ENCODE peak calls at places on chromosomes 2 and 18, in ten cellular contexts. Z, M, U, N, V, G, H, J, Q and E are unnamed samples.

GRCh38 chr2:9984217-9984739 is 32.8 kb downstream of the GRHL1 start:
- DNase-seq in V (no peak), G (no peak), Q (peak; percentile 78), N (no peak), Z (peak; percentile 2), H (peak; percentile 78), U (no peak), J (peak; percentile 47), M (no peak), E (no peak)

GRCh38 chr2:58195668-58196067 is 45.5 kb downstream of the FANCL start:
- DNase-seq in Z (no peak), N (no peak), H (no peak), M (no peak), V (no peak), Q (no peak), J (no peak), U (no peak), G (no peak), E (no peak)

GRCh38 chr2:202545523-202545922 is 89.2 kb upstream of the FAM117B start:
- DNase-seq in V (no peak), H (no peak), U (no peak), N (no peak), G (no peak), M (no peak), J (no peak), Q (no peak), Z (no peak), E (no peak)

GRCh38 chr18:73164430-73164829 is 296.6 kb upstream of the NETO1 start:
- DNase-seq in H (no peak), G (no peak), M (no peak), Q (peak; percentile 3), Z (no peak), N (no peak), U (no peak), J (no peak), V (no peak), E (no peak)

GRCh38 chr2:143029141-143029540 is 100.1 kb upstream of the ARHGAP15 start:
- DNase-seq in V (no peak), U (no peak), Z (no peak), M (no peak), G (no peak), H (no peak), J (no peak), Q (no peak), N (no peak), E (no peak)

GRCh38 chr2:181319291-181319690 is 137.9 kb upstream of the ITGA4 start:
- DNase-seq in Q (no peak), M (no peak), G (no peak), N (no peak), Z (no peak), U (no peak), J (no peak), V (no peak), H (no peak), E (no peak)

GRCh38 chr18:21656402-21656801 is 44.3 kb downstream of the SNRPD1 start:
- DNase-seq in M (no peak), V (no peak), J (no peak), G (no peak), Q (no peak), H (no peak), U (no peak), N (no peak), Z (no peak), E (no peak)

GRCh38 chr18:23894661-23895175 is 119.8 kb upstream of the TTC39C start:
- DNase-seq in Z (no peak), V (no peak), M (no peak), U (no peak), J (no peak), N (no peak), Q (no peak), H (no peak), G (no peak), E (no peak)

GRCh38 chr2:223669453-223670225 is 67.5 kb upstream of the SCG2 start:
- DNase-seq in M (no peak), Q (no peak), H (no peak), J (no peak), Z (no peak), V (no peak), N (no peak), U (no peak), G (no peak), E (no peak)

GRCh38 chr2:158047156-158047611 is 54.5 kb upstream of the UPP2 start:
- DNase-seq in M (no peak), U (no peak), G (no peak), H (no peak), N (no peak), J (no peak), Q (no peak), V (peak; percentile 93), Z (no peak), E (no peak)

GRCh38 chr2:234496442-234496834 is 443 bp downstream of the ARL4C start:
- DNase-seq in J (no peak), Q (no peak), G (peak; percentile 50), N (peak; percentile 29), U (peak; percentile 79), Z (no peak), V (no peak), H (peak; percentile 74), M (no peak), E (peak; percentile 91)
- TF ChIP-seq POLR2AphosphoS5 in J (no peak), Q (no peak), G (no peak), N (no peak), U (no peak), Z (no peak), V (no peak), H (no peak), M (no peak), E (peak; percentile 75)

DNA sequence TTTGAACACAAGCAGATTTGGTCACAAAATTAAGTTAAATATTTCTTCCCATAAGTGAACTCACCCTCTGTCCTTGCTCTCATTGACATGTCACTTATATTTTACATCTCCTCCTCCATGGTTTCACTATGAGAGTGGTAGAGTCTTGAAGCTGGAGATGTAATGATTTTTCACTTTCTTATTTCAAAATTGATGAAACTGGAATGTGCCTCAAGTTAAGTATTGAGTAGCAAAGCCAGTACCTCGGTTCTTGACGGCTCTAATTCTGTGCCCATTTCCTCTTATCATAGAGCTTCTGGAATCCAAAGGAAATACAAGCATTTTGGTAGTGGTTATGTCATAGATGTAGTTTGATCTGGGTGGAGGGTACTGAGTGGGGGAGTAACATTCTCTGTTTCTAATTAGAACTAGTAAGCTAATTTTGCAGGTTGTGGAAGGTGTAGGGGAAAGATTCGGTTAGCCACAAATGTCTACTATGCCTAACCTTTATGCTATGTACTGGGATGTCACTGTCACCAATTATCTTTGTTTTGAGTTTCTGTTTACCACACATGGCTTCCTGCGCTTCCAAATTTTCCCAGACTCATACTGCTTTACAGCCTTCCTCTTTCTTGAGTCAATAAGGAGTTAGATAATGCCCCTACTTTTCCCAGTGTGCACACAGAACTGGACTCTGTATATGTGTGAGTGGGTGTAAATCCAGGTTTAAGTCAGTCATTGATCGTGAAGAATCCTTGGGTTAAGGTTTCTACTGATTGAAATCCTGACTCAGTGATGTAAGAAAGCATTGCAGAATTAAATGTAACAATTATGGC is 96.8 kb downstream of the DIS3L2 start:
- DNase-seq in U (no peak), Z (no peak), V (no peak), J (no peak), Q (no peak), M (no peak), N (no peak), G (no peak), H (no peak), E (no peak)
- TF ChIP-seq POLR2AphosphoS5 in U (no peak), Z (no peak), V (no peak), J (no peak), Q (no peak), M (no peak), N (no peak), G (no peak), H (no peak), E (no peak)

GRCh38 chr2:238449909-238450417 is 23.2 kb downstream of the ASB1 start:
- DNase-seq in V (no peak), Q (no peak), J (no peak), G (peak; percentile 25), M (peak; percentile 90), Z (peak; percentile 69), N (no peak), H (no peak), U (no peak), E (peak; percentile 77)
- TF ChIP-seq POLR2AphosphoS5 in V (no peak), Q (no peak), J (no peak), G (peak; percentile 28), M (no peak), Z (no peak), N (no peak), H (no peak), U (no peak), E (no peak)

GRCh38 chr2:26772064-26773001 is 8.2 kb downstream of the SLC35F6 start:
- DNase-seq in M (peak; percentile 98), U (peak; percentile 97), Q (no peak), N (peak; percentile 96), Z (no peak), G (peak; percentile 95), J (no peak), V (no peak), H (peak; percentile 9), E (peak; percentile 86)
- TF ChIP-seq POLR2AphosphoS5 in M (peak; percentile 63), U (peak; percentile 90), Q (no peak), N (peak; percentile 94), Z (peak; percentile 75), G (peak; percentile 99), J (no peak), V (no peak), H (no peak), E (peak; percentile 92)

GRCh38 chr2:191188550-191189093 is 37.8 kb upstream of the STAT4 start:
- DNase-seq in U (no peak), M (no peak), Q (no peak), G (no peak), J (no peak), V (no peak), H (no peak), Z (no peak), N (no peak), E (no peak)

GRCh38 chr2:191190861-191191552 is 40.2 kb upstream of the STAT4 start:
- DNase-seq in Q (no peak), H (no peak), U (no peak), M (no peak), V (no peak), J (no peak), Z (no peak), N (no peak), G (no peak), E (no peak)

GRCh38 chr2:191187105-191187829 is 36.5 kb upstream of the STAT4 start:
- DNase-seq in V (no peak), H (no peak), U (no peak), J (no peak), M (no peak), G (no peak), N (no peak), Z (no peak), Q (no peak), E (no peak)

GRCh38 chr2:191189112-191189635 is 38.4 kb upstream of the STAT4 start:
- DNase-seq in G (no peak), N (no peak), M (no peak), Z (no peak), H (no peak), J (no peak), U (no peak), V (no peak), Q (no peak), E (no peak)

DNA sequence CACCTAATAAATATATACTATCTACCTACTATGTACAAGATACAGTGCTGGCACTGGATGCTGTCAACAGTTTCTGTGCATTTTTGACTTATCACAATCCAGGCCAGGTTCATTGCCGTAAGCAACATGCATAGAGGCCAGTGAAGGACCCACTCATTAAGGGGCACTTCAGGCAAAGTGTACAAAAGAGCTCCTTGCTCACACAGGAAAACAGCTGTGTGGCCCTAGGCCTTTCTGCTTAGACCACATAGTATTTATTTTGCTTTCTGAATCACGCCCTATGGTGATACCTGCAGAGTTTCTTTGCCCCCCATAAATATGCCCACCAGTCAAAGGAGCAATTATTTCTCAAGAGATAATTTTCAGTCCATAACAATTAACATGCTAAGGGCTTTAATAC is 39.6 kb upstream of the STAT4 start:
- DNase-seq in N (no peak), M (no peak), U (no peak), V (no peak), H (no peak), Q (no peak), J (no peak), G (no peak), Z (no peak), E (no peak)
- TF ChIP-seq POLR2AphosphoS5 in N (no peak), M (no peak), U (no peak), V (no peak), H (no peak), Q (no peak), J (no peak), G (no peak), Z (no peak), E (no peak)